ENCODE peak calls at places on chromosomes 2 and 18, in seven cellular contexts. One of them, this sample, is unnamed.

GRCh38 chr2:239401450-239402227 is 819 bp upstream of the HDAC4 start:
- DNase-seq in A549: peak
- DNase-seq in foreskin fibroblast: peak
- DNase-seq in aorta: peak
- DNase-seq in epithelial cell of esophagus: peak
- DNase-seq in HCT116: peak
- DNase-seq in HepG2: peak
- DNase-seq in this sample: peak

GRCh38 chr2:71816815-71817214 is 330.8 kb downstream of the CYP26B1 start:
- DNase-seq in A549: no peak
- DNase-seq in foreskin fibroblast: peak
- DNase-seq in aorta: no peak
- DNase-seq in epithelial cell of esophagus: no peak
- DNase-seq in HCT116: no peak
- DNase-seq in HepG2: no peak
- DNase-seq in this sample: no peak

GRCh38 chr2:173792166-173792565 is 173.0 kb downstream of the SP3 start:
- DNase-seq in A549: no peak
- DNase-seq in foreskin fibroblast: no peak
- DNase-seq in aorta: no peak
- DNase-seq in epithelial cell of esophagus: no peak
- DNase-seq in HCT116: no peak
- DNase-seq in HepG2: no peak
- DNase-seq in this sample: no peak

GRCh38 chr2:10179422-10179821 is 56.9 kb downstream of the RRM2 start:
- DNase-seq in A549: no peak
- DNase-seq in foreskin fibroblast: no peak
- DNase-seq in aorta: no peak
- DNase-seq in epithelial cell of esophagus: no peak
- DNase-seq in HCT116: no peak
- DNase-seq in HepG2: no peak
- DNase-seq in this sample: no peak

GRCh38 chr2:169715379-169716228 is 18.0 kb upstream of the KLHL23 start:
- DNase-seq in A549: no peak
- DNase-seq in foreskin fibroblast: peak
- DNase-seq in aorta: no peak
- DNase-seq in epithelial cell of esophagus: no peak
- DNase-seq in HCT116: no peak
- DNase-seq in HepG2: peak
- DNase-seq in this sample: peak

GRCh38 chr2:154707994-154708393 is 9.5 kb downstream of the KCNJ3 start:
- DNase-seq in A549: no peak
- DNase-seq in foreskin fibroblast: no peak
- DNase-seq in aorta: no peak
- DNase-seq in epithelial cell of esophagus: no peak
- DNase-seq in HCT116: no peak
- DNase-seq in HepG2: no peak
- DNase-seq in this sample: no peak

GRCh38 chr18:76126327-76126726 is 368.7 kb downstream of the ZNF516 start:
- DNase-seq in A549: no peak
- DNase-seq in foreskin fibroblast: no peak
- DNase-seq in aorta: no peak
- DNase-seq in epithelial cell of esophagus: no peak
- DNase-seq in HCT116: no peak
- DNase-seq in HepG2: no peak
- DNase-seq in this sample: no peak

GRCh38 chr2:132542953-132543569 is 126.5 kb downstream of the GPR39 start:
- DNase-seq in A549: no peak
- DNase-seq in foreskin fibroblast: peak
- DNase-seq in aorta: no peak
- DNase-seq in epithelial cell of esophagus: peak
- DNase-seq in HCT116: no peak
- DNase-seq in HepG2: no peak
- DNase-seq in this sample: no peak

GRCh38 chr2:128535928-128536327 is 217.3 kb upstream of the HS6ST1 start:
- DNase-seq in A549: no peak
- DNase-seq in foreskin fibroblast: peak
- DNase-seq in aorta: no peak
- DNase-seq in epithelial cell of esophagus: peak
- DNase-seq in HCT116: peak
- DNase-seq in HepG2: peak
- DNase-seq in this sample: peak

GRCh38 chr2:10818986-10819385 is 6.4 kb upstream of the PDIA6 start:
- DNase-seq in A549: no peak
- DNase-seq in foreskin fibroblast: no peak
- DNase-seq in aorta: no peak
- DNase-seq in epithelial cell of esophagus: peak
- DNase-seq in HCT116: no peak
- DNase-seq in HepG2: no peak
- DNase-seq in this sample: no peak

GRCh38 chr2:216562689-216563435 is 64.2 kb downstream of the RPL37A start:
- DNase-seq in A549: no peak
- DNase-seq in foreskin fibroblast: peak
- DNase-seq in aorta: no peak
- DNase-seq in epithelial cell of esophagus: peak
- DNase-seq in HCT116: no peak
- DNase-seq in HepG2: no peak
- DNase-seq in this sample: no peak

GRCh38 chr18:4797286-4797685 is 342.2 kb upstream of the DLGAP1 start:
- DNase-seq in A549: no peak
- DNase-seq in foreskin fibroblast: no peak
- DNase-seq in aorta: no peak
- DNase-seq in epithelial cell of esophagus: no peak
- DNase-seq in HCT116: no peak
- DNase-seq in HepG2: no peak
- DNase-seq in this sample: no peak

GRCh38 chr18:58793361-58793760 is 71.3 kb upstream of the ZNF532 start:
- DNase-seq in A549: peak
- DNase-seq in foreskin fibroblast: peak
- DNase-seq in aorta: no peak
- DNase-seq in epithelial cell of esophagus: peak
- DNase-seq in HCT116: no peak
- DNase-seq in HepG2: no peak
- DNase-seq in this sample: peak

GRCh38 chr2:233244818-233245217 is 6.7 kb upstream of the ATG16L1 start:
- DNase-seq in A549: no peak
- DNase-seq in foreskin fibroblast: peak
- DNase-seq in aorta: no peak
- DNase-seq in epithelial cell of esophagus: peak
- DNase-seq in HCT116: peak
- DNase-seq in HepG2: no peak
- DNase-seq in this sample: peak

GRCh38 chr18:58195278-58195721 is 151.3 kb downstream of the NEDD4L start:
- DNase-seq in A549: no peak
- DNase-seq in foreskin fibroblast: no peak
- DNase-seq in aorta: no peak
- DNase-seq in epithelial cell of esophagus: peak
- DNase-seq in HCT116: no peak
- DNase-seq in HepG2: no peak
- DNase-seq in this sample: no peak

GRCh38 chr2:109637749-109638570 is 23.8 kb downstream of the SOWAHC start:
- DNase-seq in A549: no peak
- DNase-seq in foreskin fibroblast: peak
- DNase-seq in aorta: no peak
- DNase-seq in epithelial cell of esophagus: peak
- DNase-seq in HCT116: no peak
- DNase-seq in HepG2: peak
- DNase-seq in this sample: peak

GRCh38 chr2:102061962-102062795 is 70.4 kb downstream of the IL1R2 start:
- DNase-seq in A549: no peak
- DNase-seq in foreskin fibroblast: peak
- DNase-seq in aorta: no peak
- DNase-seq in epithelial cell of esophagus: no peak
- DNase-seq in HCT116: no peak
- DNase-seq in HepG2: no peak
- DNase-seq in this sample: peak
- H3K4me3 ChIP-seq in A549: no peak
- H3K4me3 ChIP-seq in foreskin fibroblast: no peak
- H3K4me3 ChIP-seq in aorta: no peak
- H3K4me3 ChIP-seq in epithelial cell of esophagus: no peak
- H3K4me3 ChIP-seq in HCT116: no peak
- H3K4me3 ChIP-seq in HepG2: no peak
- H3K4me3 ChIP-seq in this sample: no peak

GRCh38 chr2:44954306-44954901 is 12.9 kb downstream of the SIX3 start:
- DNase-seq in A549: no peak
- DNase-seq in foreskin fibroblast: no peak
- DNase-seq in aorta: no peak
- DNase-seq in epithelial cell of esophagus: no peak
- DNase-seq in HCT116: no peak
- DNase-seq in HepG2: no peak
- DNase-seq in this sample: no peak
- H3K4me3 ChIP-seq in A549: no peak
- H3K4me3 ChIP-seq in foreskin fibroblast: no peak
- H3K4me3 ChIP-seq in aorta: no peak
- H3K4me3 ChIP-seq in epithelial cell of esophagus: no peak
- H3K4me3 ChIP-seq in HCT116: no peak
- H3K4me3 ChIP-seq in HepG2: no peak
- H3K4me3 ChIP-seq in this sample: no peak

GRCh38 chr2:240687741-240688562 is 3.7 kb upstream of the AQP12A start:
- DNase-seq in A549: no peak
- DNase-seq in foreskin fibroblast: no peak
- DNase-seq in aorta: no peak
- DNase-seq in epithelial cell of esophagus: no peak
- DNase-seq in HCT116: no peak
- DNase-seq in HepG2: no peak
- DNase-seq in this sample: no peak

GRCh38 chr2:240686460-240686859 is 3.8 kb upstream of the AQP12B start:
- DNase-seq in A549: no peak
- DNase-seq in foreskin fibroblast: no peak
- DNase-seq in aorta: no peak
- DNase-seq in epithelial cell of esophagus: no peak
- DNase-seq in HCT116: no peak
- DNase-seq in HepG2: no peak
- DNase-seq in this sample: no peak

GRCh38 chr2:240685771-240686371 is 3.2 kb upstream of the AQP12B start:
- DNase-seq in A549: no peak
- DNase-seq in foreskin fibroblast: no peak
- DNase-seq in aorta: no peak
- DNase-seq in epithelial cell of esophagus: peak
- DNase-seq in HCT116: no peak
- DNase-seq in HepG2: no peak
- DNase-seq in this sample: no peak

GRCh38 chr2:240688563-240688919 is 3.1 kb upstream of the AQP12A start:
- DNase-seq in A549: no peak
- DNase-seq in foreskin fibroblast: no peak
- DNase-seq in aorta: no peak
- DNase-seq in epithelial cell of esophagus: no peak
- DNase-seq in HCT116: no peak
- DNase-seq in HepG2: no peak
- DNase-seq in this sample: no peak

DNA sequence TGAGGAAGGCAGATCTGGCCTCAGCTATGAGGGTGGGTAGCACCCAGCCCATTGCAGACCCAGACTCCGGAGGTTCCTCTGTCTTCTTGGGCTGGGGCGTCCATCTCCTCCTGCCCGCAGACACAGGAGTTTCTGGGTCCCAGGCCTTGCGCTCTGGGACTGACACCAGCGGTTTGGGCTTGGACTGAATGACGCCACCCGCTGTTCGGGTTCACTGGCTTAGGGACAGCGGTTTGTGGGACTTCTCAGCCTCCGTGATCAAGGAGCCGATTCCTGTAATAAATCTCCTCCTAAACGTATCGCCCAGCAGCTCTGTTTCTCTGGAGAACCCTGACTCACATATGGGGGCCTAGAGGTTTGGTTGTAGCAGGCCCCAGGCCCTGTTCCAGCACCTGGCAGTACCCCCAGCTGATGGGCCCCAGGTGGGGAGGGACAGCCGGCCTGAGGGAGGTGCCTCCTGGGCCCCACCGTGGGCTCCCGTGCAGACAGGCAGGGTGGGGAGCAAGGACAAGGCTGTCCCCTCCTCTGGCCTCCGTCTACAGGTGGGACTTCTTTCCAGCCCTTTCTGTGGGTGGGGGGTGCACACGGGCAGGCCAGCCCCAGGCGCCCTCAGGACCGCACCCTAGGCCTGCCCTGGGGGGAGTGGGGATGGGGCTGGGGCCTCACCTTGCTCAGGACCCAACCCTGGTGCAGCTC is 4.5 kb upstream of the AQP12A start:
- DNase-seq in A549: no peak
- DNase-seq in foreskin fibroblast: no peak
- DNase-seq in aorta: no peak
- DNase-seq in epithelial cell of esophagus: no peak
- DNase-seq in HCT116: no peak
- DNase-seq in HepG2: no peak
- DNase-seq in this sample: no peak
- H3K4me3 ChIP-seq in A549: no peak
- H3K4me3 ChIP-seq in foreskin fibroblast: no peak
- H3K4me3 ChIP-seq in aorta: no peak
- H3K4me3 ChIP-seq in epithelial cell of esophagus: no peak
- H3K4me3 ChIP-seq in HCT116: no peak
- H3K4me3 ChIP-seq in HepG2: no peak
- H3K4me3 ChIP-seq in this sample: no peak

GRCh38 chr18:55420977-55421611 is 166.9 kb downstream of the TCF4 start:
- DNase-seq in A549: no peak
- DNase-seq in foreskin fibroblast: no peak
- DNase-seq in aorta: no peak
- DNase-seq in epithelial cell of esophagus: no peak
- DNase-seq in HCT116: no peak
- DNase-seq in HepG2: no peak
- DNase-seq in this sample: peak

GRCh38 chr18:55420665-55420964 is 167.4 kb downstream of the TCF4 start:
- DNase-seq in A549: no peak
- DNase-seq in foreskin fibroblast: no peak
- DNase-seq in aorta: no peak
- DNase-seq in epithelial cell of esophagus: peak
- DNase-seq in HCT116: no peak
- DNase-seq in HepG2: no peak
- DNase-seq in this sample: no peak

GRCh38 chr18:55419132-55419938 is 168.7 kb downstream of the TCF4 start:
- DNase-seq in A549: no peak
- DNase-seq in foreskin fibroblast: peak
- DNase-seq in aorta: no peak
- DNase-seq in epithelial cell of esophagus: peak
- DNase-seq in HCT116: no peak
- DNase-seq in HepG2: no peak
- DNase-seq in this sample: peak

GRCh38 chr18:55418439-55418838 is 169.6 kb downstream of the TCF4 start:
- DNase-seq in A549: no peak
- DNase-seq in foreskin fibroblast: no peak
- DNase-seq in aorta: no peak
- DNase-seq in epithelial cell of esophagus: no peak
- DNase-seq in HCT116: no peak
- DNase-seq in HepG2: no peak
- DNase-seq in this sample: no peak

DNA sequence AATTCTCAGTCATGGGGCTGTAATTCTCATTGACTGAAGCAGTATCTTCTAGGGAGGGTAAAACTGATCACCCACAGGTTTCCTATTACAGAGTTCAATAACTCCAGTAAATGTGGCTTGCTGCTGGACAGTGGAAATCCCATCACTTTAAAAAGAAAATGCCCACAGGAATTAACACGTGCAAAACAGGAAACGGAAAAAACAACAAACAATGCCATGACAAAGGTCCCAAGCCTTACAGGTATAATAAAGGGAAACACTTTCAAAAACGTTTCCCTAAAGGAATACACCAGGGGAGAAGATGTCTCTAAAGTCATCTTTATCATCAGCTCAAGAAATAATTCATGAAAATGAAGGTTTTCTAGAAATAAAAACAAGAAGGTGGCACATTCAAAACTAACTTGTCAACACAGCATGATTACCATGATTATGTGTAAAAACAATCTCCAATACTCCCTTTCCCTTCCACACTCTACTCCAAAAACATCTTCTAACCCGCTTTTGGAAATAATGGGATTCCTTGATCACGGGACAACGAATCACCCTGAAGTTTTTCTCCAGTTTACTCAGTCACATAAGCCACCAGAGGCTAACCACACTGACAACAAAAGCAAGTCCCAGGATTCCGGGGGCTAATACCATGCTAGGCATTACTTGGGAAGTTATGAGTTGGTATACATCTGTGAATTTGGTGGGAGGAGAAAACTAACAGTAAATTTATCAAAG is 167.9 kb downstream of the TCF4 start:
- DNase-seq in A549: no peak
- DNase-seq in foreskin fibroblast: peak
- DNase-seq in aorta: no peak
- DNase-seq in epithelial cell of esophagus: peak
- DNase-seq in HCT116: no peak
- DNase-seq in HepG2: no peak
- DNase-seq in this sample: peak
- H3K4me3 ChIP-seq in A549: no peak
- H3K4me3 ChIP-seq in foreskin fibroblast: peak
- H3K4me3 ChIP-seq in aorta: no peak
- H3K4me3 ChIP-seq in epithelial cell of esophagus: peak
- H3K4me3 ChIP-seq in HCT116: no peak
- H3K4me3 ChIP-seq in HepG2: no peak
- H3K4me3 ChIP-seq in this sample: peak